ENCODE peak calls at places on chromosome 19, in eight cellular contexts. K is ELF-1; C is cardiac muscle cell; R is fibroblast of the conjunctiva; D is amniotic stem cell; B is stimulated activated CD4-positive, alpha-beta T cell treated with anti-CD3 and anti-CD28 coated beads, Interleukin-12 subunit alpha, Interleukin-12 subunit beta, amount 100 ng/mL, for 4 hours; G is stimulated activated CD8-positive, alpha-beta memory T cell treated with anti-CD3 and anti-CD28 coated beads, Interleukin-7, amount 100 ng/mL, for 1 hour; Z is GM12865. O is an unnamed sample.

GRCh38 chr19:16714702-16715294 is 4.8 kb upstream of the NWD1 start:
- DNase-seq in K (peak), C (peak), D (no peak), G (peak), B (peak), Z (peak), R (peak), O (peak)

GRCh38 chr19:6738726-6739389 is 622 bp upstream of the TRIP10 start:
- DNase-seq in B (peak), C (peak), Z (peak), K (peak), R (no peak), D (no peak), G (no peak), O (no peak)

GRCh38 chr19:13842294-13843103 is 34.4 kb upstream of the NANOS3 start:
- DNase-seq in R (no peak), C (peak), G (peak), K (peak), Z (peak), B (peak), D (no peak), O (no peak)

GRCh38 chr19:42352216-42352892 is 26.9 kb downstream of the MEGF8 start:
- DNase-seq in D (no peak), C (no peak), R (no peak), Z (peak), K (no peak), B (no peak), G (no peak), O (peak)

GRCh38 chr19:2477732-2478191 is 1.8 kb downstream of the GADD45B start:
- DNase-seq in B (no peak), C (peak), R (no peak), D (no peak), G (no peak), K (no peak), Z (peak), O (no peak)

GRCh38 chr19:4678881-4679379 is 8.8 kb upstream of the MYDGF start:
- DNase-seq in R (no peak), D (no peak), B (no peak), K (peak), C (peak), Z (peak), G (no peak), O (peak)

GRCh38 chr19:32018014-32018413 is 327.4 kb upstream of the ZNF507 start:
- DNase-seq in G (no peak), Z (no peak), K (no peak), D (no peak), R (no peak), B (no peak), C (no peak), O (no peak)

GRCh38 chr19:16978839-16979802 is 47.5 kb downstream of the CPAMD8 start:
- DNase-seq in C (no peak), D (no peak), K (no peak), B (no peak), G (no peak), Z (no peak), R (no peak), O (no peak)

GRCh38 chr19:18102916-18103542 is 5.5 kb downstream of the MAST3 start:
- DNase-seq in Z (no peak), K (no peak), D (no peak), R (no peak), B (no peak), C (no peak), G (no peak), O (peak)

GRCh38 chr19:55041627-55042343 is 3.7 kb upstream of the GP6 start:
- DNase-seq in R (no peak), B (peak), D (no peak), K (no peak), Z (no peak), G (no peak), C (no peak), O (no peak)

GRCh38 chr19:37931941-37932655 is 25.1 kb downstream of the SIPA1L3 start:
- DNase-seq in C (peak), B (no peak), Z (peak), K (peak), D (peak), G (no peak), R (no peak), O (peak)

GRCh38 chr19:44303976-44304568 is 753 bp downstream of the ZNF235 start:
- DNase-seq in D (peak), G (no peak), Z (peak), K (peak), C (peak), B (no peak), R (peak), O (no peak)

GRCh38 chr19:23943411-23943810 is 28.7 kb downstream of the ZNF726 start:
- DNase-seq in B (no peak), C (no peak), Z (no peak), K (no peak), G (no peak), D (no peak), R (no peak), O (no peak)

GRCh38 chr19:30419581-30420180 is 47.5 kb downstream of the ZNF536 start:
- DNase-seq in R (no peak), K (no peak), Z (no peak), C (no peak), B (no peak), G (no peak), D (no peak), O (peak)

GRCh38 chr19:46753420-46754155 is 7.3 kb upstream of the STRN4 start:
- DNase-seq in C (peak), B (peak), R (no peak), G (peak), D (no peak), Z (peak), K (peak), O (no peak)

GRCh38 chr19:1016647-1017114 is 4.2 kb downstream of the TMEM259 start:
- DNase-seq in G (no peak), B (no peak), R (no peak), K (no peak), C (no peak), D (no peak), Z (no peak), O (no peak)

GRCh38 chr19:2856457-2857055 is 10.6 kb upstream of the ZNF556 start:
- DNase-seq in R (no peak), G (no peak), K (no peak), Z (peak), C (no peak), B (no peak), D (no peak), O (no peak)

GRCh38 chr19:31349160-31349881 is at the start of gene TSHZ3:
- DNase-seq in Z (no peak), D (peak), R (peak), G (no peak), C (peak), K (peak), B (peak), O (no peak)

GRCh38 chr19:40175820-40176219 is 15.4 kb upstream of the MAP3K10 start:
- DNase-seq in B (no peak), Z (no peak), C (no peak), D (no peak), R (no peak), G (no peak), K (no peak), O (no peak)

GRCh38 chr19:49335071-49335783 is at the start of gene CD37:
- DNase-seq in K (no peak), G (peak), R (no peak), D (no peak), B (peak), C (no peak), Z (peak), O (no peak)

GRCh38 chr19:48481846-48482639 is 12.9 kb downstream of the CYTH2 start:
- DNase-seq in G (no peak), B (no peak), K (no peak), Z (no peak), D (no peak), C (no peak), R (no peak), O (no peak)

GRCh38 chr19:4690362-4690761 is 20.2 kb upstream of the MYDGF start:
- DNase-seq in K (no peak), B (no peak), Z (no peak), C (no peak), G (no peak), D (no peak), R (no peak), O (no peak)

GRCh38 chr19:5095568-5095850 is 126.6 kb downstream of the KDM4B start:
- DNase-seq in D (no peak), G (no peak), B (no peak), K (no peak), C (no peak), R (no peak), Z (no peak), O (no peak)

GRCh38 chr19:10044390-10044789 is 31.1 kb downstream of the RDH8 start:
- DNase-seq in K (no peak), G (no peak), R (no peak), Z (peak), C (no peak), D (no peak), B (no peak), O (no peak)

O was measured in dorsolateral prefrontal cortex.